ENCODE peak calls at places on chromosome 16, in nine cellular contexts. One of them, this sample, is unnamed.

GRCh38 chr16:82748026-82748425 is 121.3 kb downstream of the CDH13 start:
- DNase-seq in PC-9: no peak
- DNase-seq in GM12865: no peak
- DNase-seq in mammary epithelial cell: peak
- DNase-seq in naive thymus-derived CD4-positive, alpha-beta T cell: no peak
- DNase-seq in small intestine: peak
- DNase-seq in CD4-positive, alpha-beta memory T cell: no peak
- DNase-seq in fibroblast of pulmonary artery: peak
- DNase-seq in PC-3: no peak
- DNase-seq in this sample: no peak

GRCh38 chr16:62985727-62986126 is 949.5 kb upstream of the CDH8 start:
- DNase-seq in PC-9: no peak
- DNase-seq in GM12865: no peak
- DNase-seq in mammary epithelial cell: no peak
- DNase-seq in naive thymus-derived CD4-positive, alpha-beta T cell: no peak
- DNase-seq in small intestine: no peak
- DNase-seq in CD4-positive, alpha-beta memory T cell: no peak
- DNase-seq in fibroblast of pulmonary artery: no peak
- DNase-seq in PC-3: no peak
- DNase-seq in this sample: no peak

GRCh38 chr16:29852654-29853053 is 10.4 kb downstream of the CDIPT start:
- DNase-seq in PC-9: no peak
- DNase-seq in GM12865: no peak
- DNase-seq in mammary epithelial cell: no peak
- DNase-seq in naive thymus-derived CD4-positive, alpha-beta T cell: no peak
- DNase-seq in small intestine: peak
- DNase-seq in CD4-positive, alpha-beta memory T cell: no peak
- DNase-seq in fibroblast of pulmonary artery: peak
- DNase-seq in PC-3: no peak
- DNase-seq in this sample: peak

GRCh38 chr16:54093281-54093680 is 193.3 kb downstream of the IRX3 start:
- DNase-seq in PC-9: no peak
- DNase-seq in GM12865: no peak
- DNase-seq in mammary epithelial cell: no peak
- DNase-seq in naive thymus-derived CD4-positive, alpha-beta T cell: no peak
- DNase-seq in small intestine: no peak
- DNase-seq in CD4-positive, alpha-beta memory T cell: no peak
- DNase-seq in fibroblast of pulmonary artery: no peak
- DNase-seq in PC-3: no peak
- DNase-seq in this sample: no peak

GRCh38 chr16:69320731-69321073 is 9.6 kb downstream of the VPS4A start:
- DNase-seq in PC-9: no peak
- DNase-seq in GM12865: no peak
- DNase-seq in mammary epithelial cell: no peak
- DNase-seq in naive thymus-derived CD4-positive, alpha-beta T cell: no peak
- DNase-seq in small intestine: no peak
- DNase-seq in CD4-positive, alpha-beta memory T cell: no peak
- DNase-seq in fibroblast of pulmonary artery: no peak
- DNase-seq in PC-3: no peak
- DNase-seq in this sample: no peak

GRCh38 chr16:55045329-55046145 is 114.9 kb downstream of the IRX5 start:
- DNase-seq in PC-9: no peak
- DNase-seq in GM12865: no peak
- DNase-seq in mammary epithelial cell: no peak
- DNase-seq in naive thymus-derived CD4-positive, alpha-beta T cell: no peak
- DNase-seq in small intestine: peak
- DNase-seq in CD4-positive, alpha-beta memory T cell: no peak
- DNase-seq in fibroblast of pulmonary artery: no peak
- DNase-seq in PC-3: no peak
- DNase-seq in this sample: no peak

GRCh38 chr16:14172200-14172805 is 101.2 kb downstream of the MRTFB start:
- DNase-seq in PC-9: no peak
- DNase-seq in GM12865: no peak
- DNase-seq in mammary epithelial cell: peak
- DNase-seq in naive thymus-derived CD4-positive, alpha-beta T cell: no peak
- DNase-seq in small intestine: no peak
- DNase-seq in CD4-positive, alpha-beta memory T cell: no peak
- DNase-seq in fibroblast of pulmonary artery: peak
- DNase-seq in PC-3: peak
- DNase-seq in this sample: no peak

GRCh38 chr16:30934827-30935557 is 11.6 kb downstream of the FBXL19 start:
- DNase-seq in PC-9: peak
- DNase-seq in GM12865: peak
- DNase-seq in mammary epithelial cell: peak
- DNase-seq in naive thymus-derived CD4-positive, alpha-beta T cell: no peak
- DNase-seq in small intestine: no peak
- DNase-seq in CD4-positive, alpha-beta memory T cell: no peak
- DNase-seq in fibroblast of pulmonary artery: peak
- DNase-seq in PC-3: peak
- DNase-seq in this sample: no peak

GRCh38 chr16:4940719-4941118 is 3.8 kb upstream of the PPL start:
- DNase-seq in PC-9: no peak
- DNase-seq in GM12865: no peak
- DNase-seq in mammary epithelial cell: no peak
- DNase-seq in naive thymus-derived CD4-positive, alpha-beta T cell: no peak
- DNase-seq in small intestine: no peak
- DNase-seq in CD4-positive, alpha-beta memory T cell: no peak
- DNase-seq in fibroblast of pulmonary artery: no peak
- DNase-seq in PC-3: no peak
- DNase-seq in this sample: no peak

GRCh38 chr16:4085405-4085970 is 30.8 kb downstream of the ADCY9 start:
- DNase-seq in PC-9: peak
- DNase-seq in GM12865: no peak
- DNase-seq in mammary epithelial cell: no peak
- DNase-seq in naive thymus-derived CD4-positive, alpha-beta T cell: no peak
- DNase-seq in small intestine: no peak
- DNase-seq in CD4-positive, alpha-beta memory T cell: no peak
- DNase-seq in fibroblast of pulmonary artery: no peak
- DNase-seq in PC-3: no peak
- DNase-seq in this sample: no peak

GRCh38 chr16:18809165-18809564 is 7.8 kb upstream of the ARL6IP1 start:
- DNase-seq in PC-9: no peak
- DNase-seq in GM12865: no peak
- DNase-seq in mammary epithelial cell: no peak
- DNase-seq in naive thymus-derived CD4-positive, alpha-beta T cell: no peak
- DNase-seq in small intestine: no peak
- DNase-seq in CD4-positive, alpha-beta memory T cell: no peak
- DNase-seq in fibroblast of pulmonary artery: no peak
- DNase-seq in PC-3: no peak
- DNase-seq in this sample: no peak

GRCh38 chr16:78877114-78877513 is 723.4 kb downstream of the MAF start:
- DNase-seq in PC-9: no peak
- DNase-seq in GM12865: no peak
- DNase-seq in mammary epithelial cell: no peak
- DNase-seq in naive thymus-derived CD4-positive, alpha-beta T cell: no peak
- DNase-seq in small intestine: no peak
- DNase-seq in CD4-positive, alpha-beta memory T cell: no peak
- DNase-seq in fibroblast of pulmonary artery: no peak
- DNase-seq in PC-3: no peak
- DNase-seq in this sample: no peak

GRCh38 chr16:62077998-62078397 is 41.8 kb upstream of the CDH8 start:
- DNase-seq in PC-9: no peak
- DNase-seq in GM12865: peak
- DNase-seq in mammary epithelial cell: no peak
- DNase-seq in naive thymus-derived CD4-positive, alpha-beta T cell: no peak
- DNase-seq in small intestine: no peak
- DNase-seq in CD4-positive, alpha-beta memory T cell: no peak
- DNase-seq in fibroblast of pulmonary artery: no peak
- DNase-seq in PC-3: peak
- DNase-seq in this sample: no peak

GRCh38 chr16:51276335-51276734 is 125.3 kb upstream of the SALL1 start:
- DNase-seq in PC-9: no peak
- DNase-seq in GM12865: no peak
- DNase-seq in mammary epithelial cell: peak
- DNase-seq in naive thymus-derived CD4-positive, alpha-beta T cell: no peak
- DNase-seq in small intestine: no peak
- DNase-seq in CD4-positive, alpha-beta memory T cell: no peak
- DNase-seq in fibroblast of pulmonary artery: no peak
- DNase-seq in PC-3: no peak
- DNase-seq in this sample: no peak

GRCh38 chr16:8675183-8676159 is 1.1 kb downstream of the ABAT start:
- DNase-seq in PC-9: no peak
- DNase-seq in GM12865: no peak
- DNase-seq in mammary epithelial cell: no peak
- DNase-seq in naive thymus-derived CD4-positive, alpha-beta T cell: no peak
- DNase-seq in small intestine: no peak
- DNase-seq in CD4-positive, alpha-beta memory T cell: peak
- DNase-seq in fibroblast of pulmonary artery: no peak
- DNase-seq in PC-3: no peak
- DNase-seq in this sample: no peak

GRCh38 chr16:8953064-8953463 is 10.6 kb downstream of the USP7 start:
- DNase-seq in PC-9: no peak
- DNase-seq in GM12865: no peak
- DNase-seq in mammary epithelial cell: no peak
- DNase-seq in naive thymus-derived CD4-positive, alpha-beta T cell: no peak
- DNase-seq in small intestine: no peak
- DNase-seq in CD4-positive, alpha-beta memory T cell: no peak
- DNase-seq in fibroblast of pulmonary artery: no peak
- DNase-seq in PC-3: no peak
- DNase-seq in this sample: no peak

GRCh38 chr16:57297856-57298255 is 13.4 kb upstream of the PLLP start:
- DNase-seq in PC-9: no peak
- DNase-seq in GM12865: peak
- DNase-seq in mammary epithelial cell: no peak
- DNase-seq in naive thymus-derived CD4-positive, alpha-beta T cell: peak
- DNase-seq in small intestine: peak
- DNase-seq in CD4-positive, alpha-beta memory T cell: peak
- DNase-seq in fibroblast of pulmonary artery: no peak
- DNase-seq in PC-3: no peak
- DNase-seq in this sample: no peak
- H3K4me3 ChIP-seq in PC-9: no peak
- H3K4me3 ChIP-seq in GM12865: no peak
- H3K4me3 ChIP-seq in mammary epithelial cell: no peak
- H3K4me3 ChIP-seq in naive thymus-derived CD4-positive, alpha-beta T cell: peak
- H3K4me3 ChIP-seq in small intestine: no peak
- H3K4me3 ChIP-seq in CD4-positive, alpha-beta memory T cell: no peak
- H3K4me3 ChIP-seq in fibroblast of pulmonary artery: no peak
- H3K4me3 ChIP-seq in PC-3: no peak
- H3K4me3 ChIP-seq in this sample: no peak

GRCh38 chr16:50271148-50272041 is 5.0 kb downstream of the ADCY7 start:
- DNase-seq in PC-9: no peak
- DNase-seq in GM12865: no peak
- DNase-seq in mammary epithelial cell: no peak
- DNase-seq in naive thymus-derived CD4-positive, alpha-beta T cell: no peak
- DNase-seq in small intestine: no peak
- DNase-seq in CD4-positive, alpha-beta memory T cell: no peak
- DNase-seq in fibroblast of pulmonary artery: no peak
- DNase-seq in PC-3: no peak
- DNase-seq in this sample: no peak

GRCh38 chr16:50273888-50274770 is 7.8 kb downstream of the ADCY7 start:
- DNase-seq in PC-9: no peak
- DNase-seq in GM12865: peak
- DNase-seq in mammary epithelial cell: no peak
- DNase-seq in naive thymus-derived CD4-positive, alpha-beta T cell: peak
- DNase-seq in small intestine: peak
- DNase-seq in CD4-positive, alpha-beta memory T cell: peak
- DNase-seq in fibroblast of pulmonary artery: no peak
- DNase-seq in PC-3: no peak
- DNase-seq in this sample: no peak

GRCh38 chr16:50273382-50273690 is 7.0 kb downstream of the ADCY7 start:
- DNase-seq in PC-9: no peak
- DNase-seq in GM12865: no peak
- DNase-seq in mammary epithelial cell: no peak
- DNase-seq in naive thymus-derived CD4-positive, alpha-beta T cell: no peak
- DNase-seq in small intestine: no peak
- DNase-seq in CD4-positive, alpha-beta memory T cell: no peak
- DNase-seq in fibroblast of pulmonary artery: no peak
- DNase-seq in PC-3: no peak
- DNase-seq in this sample: no peak

GRCh38 chr16:50272111-50272571 is 5.8 kb downstream of the ADCY7 start:
- DNase-seq in PC-9: peak
- DNase-seq in GM12865: no peak
- DNase-seq in mammary epithelial cell: no peak
- DNase-seq in naive thymus-derived CD4-positive, alpha-beta T cell: no peak
- DNase-seq in small intestine: no peak
- DNase-seq in CD4-positive, alpha-beta memory T cell: no peak
- DNase-seq in fibroblast of pulmonary artery: no peak
- DNase-seq in PC-3: no peak
- DNase-seq in this sample: no peak

GRCh38 chr16:50272687-50273381 is 6.5 kb downstream of the ADCY7 start:
- DNase-seq in PC-9: no peak
- DNase-seq in GM12865: no peak
- DNase-seq in mammary epithelial cell: no peak
- DNase-seq in naive thymus-derived CD4-positive, alpha-beta T cell: no peak
- DNase-seq in small intestine: no peak
- DNase-seq in CD4-positive, alpha-beta memory T cell: no peak
- DNase-seq in fibroblast of pulmonary artery: no peak
- DNase-seq in PC-3: no peak
- DNase-seq in this sample: no peak
- H3K4me3 ChIP-seq in PC-9: no peak
- H3K4me3 ChIP-seq in GM12865: no peak
- H3K4me3 ChIP-seq in mammary epithelial cell: no peak
- H3K4me3 ChIP-seq in naive thymus-derived CD4-positive, alpha-beta T cell: peak
- H3K4me3 ChIP-seq in small intestine: no peak
- H3K4me3 ChIP-seq in CD4-positive, alpha-beta memory T cell: peak
- H3K4me3 ChIP-seq in fibroblast of pulmonary artery: no peak
- H3K4me3 ChIP-seq in PC-3: no peak
- H3K4me3 ChIP-seq in this sample: no peak

DNA sequence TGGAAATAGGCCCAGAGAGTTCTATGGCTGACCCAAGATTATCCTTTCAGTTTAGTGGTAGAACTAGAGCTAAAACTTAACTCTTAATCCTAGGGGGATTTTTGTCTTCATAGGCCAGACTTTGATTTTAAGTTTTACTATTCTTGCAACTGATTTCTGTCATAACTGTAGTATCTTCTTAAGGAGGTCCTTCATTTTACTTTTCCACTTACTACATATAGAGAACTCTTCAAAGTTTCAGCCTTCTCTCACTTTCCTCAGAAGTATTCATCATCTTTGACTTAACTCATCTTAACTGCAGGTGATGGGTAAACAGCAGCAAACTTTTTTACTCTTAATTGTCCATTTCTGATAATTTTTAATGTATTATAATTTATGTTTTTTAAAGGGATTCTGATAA is 23.4 kb downstream of the RBBP6 start:
- DNase-seq in PC-9: no peak
- DNase-seq in GM12865: no peak
- DNase-seq in mammary epithelial cell: no peak
- DNase-seq in naive thymus-derived CD4-positive, alpha-beta T cell: no peak
- DNase-seq in small intestine: no peak
- DNase-seq in CD4-positive, alpha-beta memory T cell: no peak
- DNase-seq in fibroblast of pulmonary artery: no peak
- DNase-seq in PC-3: no peak
- DNase-seq in this sample: no peak
- H3K4me3 ChIP-seq in PC-9: no peak
- H3K4me3 ChIP-seq in GM12865: no peak
- H3K4me3 ChIP-seq in mammary epithelial cell: no peak
- H3K4me3 ChIP-seq in naive thymus-derived CD4-positive, alpha-beta T cell: no peak
- H3K4me3 ChIP-seq in small intestine: no peak
- H3K4me3 ChIP-seq in CD4-positive, alpha-beta memory T cell: no peak
- H3K4me3 ChIP-seq in fibroblast of pulmonary artery: no peak
- H3K4me3 ChIP-seq in PC-3: no peak
- H3K4me3 ChIP-seq in this sample: no peak

DNA sequence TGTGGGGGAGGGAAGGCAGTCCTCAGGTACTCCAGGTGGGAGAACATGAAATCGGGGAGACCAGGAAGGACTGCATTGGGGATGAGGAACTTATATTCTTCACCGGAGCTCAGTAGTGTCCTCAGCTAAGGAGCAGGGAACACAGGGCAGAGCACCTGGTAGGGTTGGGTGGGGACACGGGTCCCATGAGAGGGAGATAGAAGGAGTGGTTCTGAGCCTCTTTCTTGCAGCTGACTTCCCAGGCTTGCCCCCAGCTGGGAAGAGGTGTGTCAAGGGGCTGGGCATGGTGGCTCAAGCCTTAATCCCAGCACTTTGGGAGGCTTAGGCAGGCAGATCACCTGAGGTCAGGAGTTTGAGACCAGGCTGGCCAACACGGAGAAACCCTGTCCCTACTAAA is 2.1 kb downstream of the FHOD1 start:
- DNase-seq in PC-9: no peak
- DNase-seq in GM12865: no peak
- DNase-seq in mammary epithelial cell: no peak
- DNase-seq in naive thymus-derived CD4-positive, alpha-beta T cell: no peak
- DNase-seq in small intestine: no peak
- DNase-seq in CD4-positive, alpha-beta memory T cell: no peak
- DNase-seq in fibroblast of pulmonary artery: no peak
- DNase-seq in PC-3: no peak
- DNase-seq in this sample: no peak
- H3K4me3 ChIP-seq in PC-9: peak
- H3K4me3 ChIP-seq in GM12865: peak
- H3K4me3 ChIP-seq in mammary epithelial cell: no peak
- H3K4me3 ChIP-seq in naive thymus-derived CD4-positive, alpha-beta T cell: no peak
- H3K4me3 ChIP-seq in small intestine: no peak
- H3K4me3 ChIP-seq in CD4-positive, alpha-beta memory T cell: no peak
- H3K4me3 ChIP-seq in fibroblast of pulmonary artery: peak
- H3K4me3 ChIP-seq in PC-3: peak
- H3K4me3 ChIP-seq in this sample: peak

This sample was measured in AG04449.